ENCODE peak calls at places on chromosomes 16 and 17, in five cellular contexts. E, U, O, P and R are unnamed samples.

GRCh38 chr17:27586203-27586701 is 44.7 kb upstream of the LGALS9 start:
- ATAC-seq in E (no peak), U (no peak), O (no peak), P (no peak), R (no peak)

GRCh38 chr17:61307905-61308886 is 91.4 kb upstream of the TBX2 start:
- ATAC-seq in E (no peak), U (peak), P (no peak), O (no peak), R (peak)

GRCh38 chr17:35142467-35142796 is 329 bp upstream of the NLE1 start:
- ATAC-seq in E (no peak), P (no peak), U (no peak), O (peak), R (no peak)

GRCh38 chr16:89541792-89542191 is 18.7 kb upstream of the RPL13 start:
- ATAC-seq in U (no peak), O (no peak), P (no peak), E (no peak), R (peak)

GRCh38 chr16:54135361-54136275 is 151.0 kb downstream of the IRX3 start:
- ATAC-seq in O (no peak), E (no peak), U (no peak), P (no peak), R (no peak)

GRCh38 chr17:17526369-17526768 is 30.2 kb upstream of the RASD1 start:
- ATAC-seq in O (no peak), P (no peak), U (peak), E (no peak), R (no peak)

GRCh38 chr17:70072900-70073299 is 2.1 kb upstream of the KCNJ16 start:
- ATAC-seq in E (no peak), P (no peak), U (no peak), O (no peak), R (no peak)

GRCh38 chr17:33469911-33470310 is 176.8 kb upstream of the ASIC2 start:
- ATAC-seq in E (no peak), P (peak), U (peak), O (no peak), R (peak)

GRCh38 chr17:3003401-3004149 is 59.8 kb downstream of the OR1D5 start:
- ATAC-seq in E (peak), U (peak), O (no peak), P (no peak), R (peak)

GRCh38 chr17:63686138-63686685 is 13.7 kb downstream of the LIMD2 start:
- ATAC-seq in E (peak), P (no peak), U (no peak), O (no peak), R (no peak)

GRCh38 chr17:2737693-2738092 is 11.8 kb downstream of the CCDC92B start:
- ATAC-seq in U (no peak), E (no peak), P (no peak), O (no peak), R (no peak)

GRCh38 chr16:27114006-27114405 is 47.3 kb downstream of the C16orf82 start:
- ATAC-seq in O (no peak), E (no peak), P (no peak), U (no peak), R (no peak)

GRCh38 chr16:647173-647902 is 1.8 kb upstream of the WDR90 start:
- ATAC-seq in E (no peak), P (no peak), U (no peak), O (no peak), R (no peak)

GRCh38 chr16:49262501-49262900 is 19.1 kb downstream of the CBLN1 start:
- ATAC-seq in P (no peak), U (no peak), E (no peak), O (no peak), R (no peak)

GRCh38 chr17:17766351-17767095 is 70.3 kb downstream of the SREBF1 start:
- ATAC-seq in O (no peak), E (peak), P (no peak), U (no peak), R (peak)

GRCh38 chr16:66936462-66936861 is 1.1 kb downstream of the CES2 start:
- ATAC-seq in O (no peak), E (no peak), U (no peak), P (no peak), R (no peak)

GRCh38 chr16:85774136-85774535 is 23.2 kb upstream of the C16orf74 start:
- ATAC-seq in E (no peak), U (no peak), P (no peak), O (no peak), R (no peak)

GRCh38 chr17:8870406-8871040 is 3.0 kb upstream of the PIK3R6 start:
- ATAC-seq in P (no peak), U (no peak), O (no peak), E (no peak), R (no peak)

GRCh38 chr16:49023095-49023494 is 258.5 kb downstream of the CBLN1 start:
- ATAC-seq in P (no peak), E (no peak), U (no peak), O (no peak), R (no peak)

GRCh38 chr16:22633794-22634193 is 123.1 kb downstream of the NPIPB5 start:
- ATAC-seq in E (no peak), U (no peak), P (no peak), O (no peak), R (no peak)

GRCh38 chr17:35129973-35130351 is 8.5 kb downstream of the FNDC8 start:
- ATAC-seq in E (no peak), O (no peak), P (peak), U (no peak), R (no peak)

GRCh38 chr17:6660765-6661463 is 9.4 kb downstream of the C17orf100 start:
- ATAC-seq in U (no peak), P (no peak), O (no peak), E (peak), R (no peak)

GRCh38 chr16:89491238-89491869 is 993 bp upstream of the ANKRD11 start:
- ATAC-seq in E (peak), U (no peak), P (no peak), O (peak), R (no peak)

GRCh38 chr17:77011173-77012011 is 129.4 kb upstream of the SEC14L1 start:
- ATAC-seq in O (peak), E (no peak), P (peak), U (no peak), R (no peak)

GRCh38 chr16:81514041-81514559 is 69.5 kb downstream of the CMIP start:
- ATAC-seq in U (peak), E (peak), O (no peak), P (peak), R (no peak)

GRCh38 chr16:10504404-10504885 is 76.0 kb downstream of the EMP2 start:
- ATAC-seq in P (no peak), O (no peak), U (peak), E (no peak), R (no peak)

GRCh38 chr16:3618782-3619166 is 7.4 kb upstream of the SLX4 start:
- ATAC-seq in U (no peak), E (peak), O (no peak), P (peak), R (no peak)

GRCh38 chr16:68356249-68356918 is 45.6 kb downstream of the PRMT7 start:
- ATAC-seq in P (no peak), E (peak), O (no peak), U (no peak), R (no peak)

GRCh38 chr16:56632848-56633365 is 448 bp downstream of the MT1M start:
- ATAC-seq in U (no peak), O (no peak), E (no peak), P (no peak), R (no peak)
- H3K4me3 ChIP-seq in U (peak), O (peak), E (no peak), P (no peak), R (peak)

GRCh38 chr17:78416791-78417530 is 38.5 kb downstream of the PGS1 start:
- ATAC-seq in P (no peak), O (no peak), U (peak), E (no peak), R (peak)
- TF ChIP-seq EP300 in P (no peak), O (no peak), U (peak), E (no peak), R (no peak)

GRCh38 chr17:752002-752619 is at the start of gene GEMIN4:
- ATAC-seq in P (peak), O (peak), U (peak), E (peak), R (peak)
- TF ChIP-seq POLR2AphosphoS5 in P (no peak), O (peak), U (peak), E (peak), R (peak)

GRCh38 chr16:57089406-57089805 is 3.0 kb upstream of the CPNE2 start:
- ATAC-seq in P (no peak), U (no peak), O (no peak), E (no peak), R (no peak)
- H3K4me3 ChIP-seq in P (no peak), U (no peak), O (no peak), E (no peak), R (no peak)

GRCh38 chr17:75854881-75855309 is 240 bp downstream of the WBP2 start:
- ATAC-seq in O (peak), E (peak), U (peak), P (peak), R (no peak)

GRCh38 chr17:75853410-75853809 is 1.7 kb downstream of the WBP2 start:
- ATAC-seq in E (no peak), U (no peak), P (no peak), O (no peak), R (no peak)

GRCh38 chr17:75856062-75856681 is 1.0 kb upstream of the WBP2 start:
- ATAC-seq in O (peak), E (peak), P (peak), U (peak), R (peak)

GRCh38 chr17:75855310-75856061 is at the start of gene WBP2:
- ATAC-seq in U (peak), P (peak), E (peak), O (peak), R (peak)

GRCh38 chr17:75854111-75854748 is 905 bp downstream of the WBP2 start:
- ATAC-seq in E (no peak), O (no peak), U (no peak), P (no peak), R (peak)
- TF ChIP-seq EP300 in E (no peak), O (no peak), U (no peak), P (no peak), R (no peak)

DNA sequence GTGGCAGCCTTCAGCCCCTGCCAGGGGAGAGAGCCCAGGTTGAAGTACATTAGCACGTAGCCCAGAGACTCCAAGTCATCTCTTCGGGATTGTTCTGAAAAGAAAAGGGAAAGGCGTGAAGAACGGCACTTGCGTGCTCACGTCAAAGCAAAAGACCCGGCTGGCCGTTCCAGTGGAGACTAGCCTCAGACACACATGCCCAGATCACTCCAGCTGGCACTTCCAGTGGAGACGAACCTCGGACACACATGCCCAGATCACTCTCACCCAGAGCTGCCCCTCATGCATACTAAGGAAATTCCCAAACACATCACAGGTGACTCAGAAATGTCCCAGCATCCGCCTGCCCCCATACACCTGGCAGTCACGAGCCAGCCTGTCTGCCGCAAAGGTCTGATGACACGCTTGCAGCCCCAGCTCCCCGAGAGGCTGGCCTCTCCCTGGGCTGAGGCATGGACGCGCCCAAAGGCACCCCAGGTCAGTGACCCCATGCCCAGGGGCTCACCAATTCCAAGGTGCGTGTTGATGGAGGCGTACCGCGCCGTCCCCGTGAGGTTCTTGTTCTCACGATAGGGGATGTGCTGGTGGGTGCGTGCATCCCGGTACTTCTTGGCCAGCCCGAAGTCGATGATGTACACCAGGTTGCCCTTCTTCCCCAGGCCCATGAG is 20.9 kb downstream of the CSNK1D start:
- ATAC-seq in O (no peak), U (no peak), E (no peak), P (no peak), R (no peak)
- TF ChIP-seq POLR2AphosphoS5 in O (no peak), U (no peak), E (peak), P (no peak), R (no peak)